ENCODE peak calls at places on chromosomes 2 and 18, in four cellular contexts. One of them, this sample, is unnamed.

GRCh38 chr2:54497738-54498680 is 41.9 kb downstream of the SPTBN1 start:
- DNase-seq in K562: peak; percentile 27
- DNase-seq in GM12878: no peak
- DNase-seq in HepG2: peak; percentile 70
- DNase-seq in this sample: no peak

GRCh38 chr2:33062665-33063249 is 116.0 kb downstream of the LTBP1 start:
- DNase-seq in HepG2: no peak
- DNase-seq in GM12878: no peak
- DNase-seq in K562: no peak
- DNase-seq in this sample: no peak

GRCh38 chr2:84858123-84858522 is 22.8 kb downstream of the TRABD2A start:
- DNase-seq in GM12878: no peak
- DNase-seq in HepG2: no peak
- DNase-seq in K562: no peak
- DNase-seq in this sample: no peak

GRCh38 chr2:140085674-140086073 is 1305.5 kb upstream of the NXPH2 start:
- DNase-seq in GM12878: no peak
- DNase-seq in K562: no peak
- DNase-seq in HepG2: no peak
- DNase-seq in this sample: no peak

GRCh38 chr2:15212249-15212648 is 348.9 kb downstream of the NBAS start:
- DNase-seq in K562: no peak
- DNase-seq in GM12878: no peak
- DNase-seq in HepG2: no peak
- DNase-seq in this sample: no peak

GRCh38 chr2:10382313-10383061 is 65.6 kb downstream of the ODC1 start:
- DNase-seq in K562: no peak
- DNase-seq in HepG2: no peak
- DNase-seq in GM12878: peak; percentile 60
- DNase-seq in this sample: no peak

GRCh38 chr2:152098798-152099654 is at the start of gene CACNB4:
- DNase-seq in GM12878: no peak
- DNase-seq in HepG2: no peak
- DNase-seq in K562: no peak
- DNase-seq in this sample: no peak

GRCh38 chr2:36708119-36708741 is 11.7 kb downstream of the VIT start:
- DNase-seq in HepG2: no peak
- DNase-seq in K562: no peak
- DNase-seq in GM12878: no peak
- DNase-seq in this sample: peak; percentile 4

DNA sequence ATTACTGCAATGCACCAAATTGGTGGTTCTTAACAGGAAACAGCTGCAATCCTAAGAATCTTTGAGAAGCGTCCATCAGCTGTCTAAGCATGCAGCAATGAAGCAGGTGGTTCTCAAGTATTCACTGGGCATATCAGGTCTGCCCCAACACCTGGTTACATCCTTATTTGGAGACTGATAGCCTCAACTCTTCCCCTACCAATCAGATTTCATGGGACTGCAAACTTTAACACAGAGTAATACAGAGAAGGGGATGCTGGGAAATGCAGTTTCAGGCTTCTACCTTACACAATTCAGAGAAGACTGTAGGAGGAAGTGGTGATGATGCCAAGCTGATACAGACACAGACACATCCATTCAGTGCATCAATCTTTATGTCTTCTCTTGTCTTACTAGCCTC is 240.5 kb downstream of the BCL2 start:
- DNase-seq in HepG2: no peak
- DNase-seq in GM12878: peak; percentile 55
- DNase-seq in K562: no peak
- DNase-seq in this sample: peak; percentile 7
- TF ChIP-seq SIN3A in HepG2: no peak
- TF ChIP-seq SIN3A in GM12878: no peak
- TF ChIP-seq SIN3A in K562: no peak
- TF ChIP-seq SIN3A in this sample: no peak

GRCh38 chr2:69685321-69686048 is 41.9 kb upstream of the AAK1 start:
- DNase-seq in GM12878: no peak
- DNase-seq in K562: no peak
- DNase-seq in HepG2: peak; percentile 62
- DNase-seq in this sample: no peak
- TF ChIP-seq ATF3 in GM12878: no peak
- TF ChIP-seq ATF3 in K562: no peak
- TF ChIP-seq ATF3 in HepG2: no peak
- TF ChIP-seq ATF3 in this sample: no peak

DNA sequence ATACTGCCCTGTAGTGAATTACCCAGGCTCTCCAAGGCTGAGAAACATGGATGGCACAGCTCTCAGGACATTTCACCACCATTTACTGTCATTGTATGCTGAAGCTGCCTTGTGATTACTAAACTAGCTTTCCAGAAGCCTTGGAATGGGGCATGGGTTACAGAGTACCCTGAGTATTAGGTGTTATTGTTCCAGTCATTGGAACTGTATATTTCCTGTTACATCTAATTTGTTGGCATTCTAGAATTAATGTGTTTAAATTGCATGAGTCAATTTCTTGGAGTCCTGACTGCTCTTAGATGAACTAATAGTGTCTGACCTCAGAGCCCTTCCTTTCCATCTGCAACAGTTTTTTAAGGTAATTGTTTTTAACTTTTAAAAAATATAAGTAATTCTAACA is 9.0 kb downstream of the DGUOK start:
- DNase-seq in GM12878: no peak
- DNase-seq in HepG2: no peak
- DNase-seq in K562: no peak
- DNase-seq in this sample: no peak
- TF ChIP-seq SIN3A in GM12878: no peak
- TF ChIP-seq SIN3A in HepG2: no peak
- TF ChIP-seq SIN3A in K562: no peak
- TF ChIP-seq SIN3A in this sample: no peak

GRCh38 chr2:134431837-134432437 is 178.1 kb downstream of the MGAT5 start:
- DNase-seq in GM12878: no peak
- DNase-seq in HepG2: no peak
- DNase-seq in K562: no peak
- DNase-seq in this sample: no peak
- TF ChIP-seq ATF3 in GM12878: no peak
- TF ChIP-seq ATF3 in HepG2: no peak
- TF ChIP-seq ATF3 in K562: no peak
- TF ChIP-seq ATF3 in this sample: no peak